ENCODE peak calls at places on chromosomes 1 and 21, in ten cellular contexts. A, S, P, L, C, U, H, N, Q and K are unnamed samples.

GRCh38 chr1:202691846-202692245 is 18.4 kb downstream of the SYT2 start:
- DNase-seq in A (peak), P (no peak), L (no peak), H (no peak), U (no peak), N (no peak), C (no peak), S (no peak), Q (no peak), K (no peak)

GRCh38 chr1:14928412-14928811 is 225.1 kb upstream of the TMEM51 start:
- DNase-seq in H (no peak), U (no peak), C (no peak), N (no peak), A (no peak), Q (no peak), L (no peak), S (no peak), P (no peak), K (no peak)

GRCh38 chr21:42644223-42645208 is 8.9 kb upstream of the PDE9A start:
- DNase-seq in C (no peak), L (no peak), H (peak), S (no peak), U (no peak), Q (no peak), P (no peak), N (no peak), A (no peak), K (no peak)

GRCh38 chr1:118928739-118929554 is 59.2 kb downstream of the TBX15 start:
- DNase-seq in S (no peak), L (peak), A (no peak), Q (no peak), C (no peak), N (no peak), H (peak), P (no peak), U (no peak), K (peak)

GRCh38 chr1:38730511-38731397 is 128.8 kb downstream of the RRAGC start:
- DNase-seq in H (no peak), L (no peak), N (no peak), P (no peak), C (no peak), S (no peak), A (no peak), U (no peak), Q (no peak), K (no peak)

GRCh38 chr1:4972761-4973320 is 318.4 kb downstream of the AJAP1 start:
- DNase-seq in H (no peak), N (no peak), S (no peak), C (no peak), P (no peak), Q (no peak), U (no peak), L (no peak), A (no peak), K (no peak)

GRCh38 chr1:190436615-190437014 is 41.0 kb downstream of the BRINP3 start:
- DNase-seq in Q (no peak), H (peak), C (no peak), P (no peak), N (no peak), S (no peak), A (no peak), U (no peak), L (no peak), K (no peak)

GRCh38 chr1:186957339-186957738 is 128.6 kb downstream of the PLA2G4A start:
- DNase-seq in S (no peak), P (no peak), H (no peak), U (no peak), C (no peak), N (no peak), A (no peak), L (no peak), Q (no peak), K (no peak)

GRCh38 chr1:15525043-15525958 is 1.3 kb upstream of the CASP9 start:
- DNase-seq in A (no peak), L (no peak), H (no peak), S (no peak), U (peak), Q (peak), P (no peak), N (no peak), C (no peak), K (no peak)

GRCh38 chr1:156164465-156164831 is 11.1 kb downstream of the SEMA4A start:
- DNase-seq in U (no peak), A (no peak), L (no peak), H (no peak), Q (no peak), S (no peak), C (no peak), P (no peak), N (no peak), K (no peak)

GRCh38 chr1:25018110-25018470 is 88.0 kb upstream of the RUNX3 start:
- DNase-seq in Q (no peak), L (no peak), P (no peak), S (no peak), U (no peak), A (no peak), C (no peak), N (no peak), H (no peak), K (no peak)

GRCh38 chr1:66523502-66523901 is 10.5 kb upstream of the SGIP1 start:
- DNase-seq in P (no peak), Q (no peak), S (no peak), A (no peak), L (no peak), U (no peak), C (no peak), N (peak), H (no peak), K (no peak)

GRCh38 chr1:229863651-229864545 is 203.1 kb upstream of the GALNT2 start:
- DNase-seq in L (no peak), Q (no peak), S (no peak), A (no peak), H (no peak), C (peak), N (no peak), U (no peak), P (no peak), K (no peak)

GRCh38 chr1:155864393-155864792 is 5.0 kb downstream of the SYT11 start:
- DNase-seq in S (no peak), U (no peak), H (no peak), Q (no peak), P (no peak), A (no peak), C (no peak), N (peak), L (no peak), K (no peak)

GRCh38 chr21:32562426-32562825 is 22.9 kb downstream of the TCP10L start:
- DNase-seq in C (no peak), U (no peak), N (peak), H (peak), Q (peak), S (no peak), A (no peak), P (no peak), L (no peak), K (no peak)

GRCh38 chr1:173267453-173267945 is 60.4 kb upstream of the TNFSF4 start:
- DNase-seq in S (no peak), A (no peak), Q (no peak), N (peak), U (no peak), P (no peak), C (no peak), L (no peak), H (peak), K (no peak)

GRCh38 chr1:182611326-182611725 is 7.1 kb upstream of the RGS16 start:
- DNase-seq in A (no peak), C (no peak), N (no peak), U (no peak), H (no peak), P (no peak), S (no peak), Q (no peak), L (no peak), K (no peak)